ENCODE peak calls at places on chromosomes 5 and 9, in six cellular contexts. J, S, R, B, C and E are unnamed samples.

GRCh38 chr9:34124103-34124502 is 2.4 kb downstream of the DCAF12 start:
- DNase-seq in J (no peak), S (no peak), R (no peak), B (no peak), C (peak; percentile 91), E (no peak)

GRCh38 chr5:41404757-41405156 is 105.6 kb downstream of the PLCXD3 start:
- DNase-seq in J (no peak), S (peak; percentile 63), R (no peak), B (no peak), C (no peak), E (no peak)

GRCh38 chr5:169576181-169576598 is 7.4 kb upstream of the SPDL1 start:
- DNase-seq in J (no peak), S (peak; percentile 71), R (no peak), B (no peak), C (no peak), E (no peak)

GRCh38 chr9:128146591-128147120 is 2.6 kb upstream of the LCN2 start:
- DNase-seq in J (no peak), S (no peak), R (no peak), B (no peak), C (no peak), E (peak; percentile 59)

GRCh38 chr5:129096382-129096991 is 1.9 kb downstream of the ISOC1 start:
- DNase-seq in J (no peak), S (no peak), R (no peak), B (no peak), C (no peak), E (no peak)

GRCh38 chr9:88028338-88028737 is 54.0 kb upstream of the CDK20 start:
- DNase-seq in J (no peak), S (no peak), R (no peak), B (no peak), C (no peak), E (no peak)

GRCh38 chr5:116563909-116564308 is 10.7 kb downstream of the SEMA6A start:
- DNase-seq in J (no peak), S (no peak), R (no peak), B (no peak), C (no peak), E (no peak)

GRCh38 chr5:172315599-172316531 is 32.3 kb upstream of the UBTD2 start:
- DNase-seq in J (no peak), S (no peak), R (no peak), B (peak; percentile 35), C (no peak), E (no peak)

GRCh38 chr5:69416699-69417098 is 1.8 kb downstream of the MARVELD2 start:
- DNase-seq in J (no peak), S (no peak), R (no peak), B (no peak), C (no peak), E (no peak)

GRCh38 chr5:150139334-150139733 is 16.3 kb downstream of the PDGFRB start:
- DNase-seq in J (no peak), S (peak; percentile 90), R (no peak), B (no peak), C (no peak), E (no peak)

GRCh38 chr9:113436753-113437515 is 26.4 kb downstream of the C9orf43 start:
- DNase-seq in J (no peak), S (peak; percentile 70), R (no peak), B (no peak), C (no peak), E (no peak)

GRCh38 chr9:116275418-116276295 is 122.1 kb downstream of the PAPPA start:
- DNase-seq in J (no peak), S (peak; percentile 56), R (peak; percentile 22), B (no peak), C (no peak), E (no peak)

GRCh38 chr5:177304392-177305119 is 957 bp downstream of the PRELID1 start:
- DNase-seq in J (no peak), S (no peak), R (peak; percentile 47), B (peak; percentile 73), C (peak; percentile 42), E (no peak)

GRCh38 chr5:10789021-10789420 is 28.0 kb upstream of the DAP start:
- DNase-seq in J (no peak), S (peak; percentile 87), R (no peak), B (no peak), C (no peak), E (no peak)

GRCh38 chr5:96823900-96824351 is 16.2 kb upstream of the ERAP1 start:
- DNase-seq in J (no peak), S (peak; percentile 73), R (no peak), B (no peak), C (no peak), E (no peak)

GRCh38 chr9:100442072-100442471 is 15.1 kb downstream of the MSANTD3 start:
- DNase-seq in J (no peak), S (no peak), R (no peak), B (no peak), C (no peak), E (no peak)
- TF ChIP-seq CTCF in J (no peak), S (no peak), R (no peak), B (no peak), C (no peak), E (no peak)

GRCh38 chr5:154575869-154576806 is 98.1 kb upstream of the HAND1 start:
- DNase-seq in J (no peak), S (peak; percentile 21), R (peak; percentile 49), B (no peak), C (peak; percentile 9), E (no peak)
- TF ChIP-seq CTCF in J (no peak), S (peak; percentile 42), R (no peak), B (no peak), C (peak; percentile 14), E (peak; percentile 44)

GRCh38 chr9:99889120-99889519 is 17.3 kb upstream of the STX17 start:
- DNase-seq in J (no peak), S (no peak), R (no peak), B (no peak), C (peak; percentile 6), E (no peak)
- TF ChIP-seq CTCF in J (no peak), S (peak; percentile 5), R (no peak), B (no peak), C (no peak), E (no peak)

DNA sequence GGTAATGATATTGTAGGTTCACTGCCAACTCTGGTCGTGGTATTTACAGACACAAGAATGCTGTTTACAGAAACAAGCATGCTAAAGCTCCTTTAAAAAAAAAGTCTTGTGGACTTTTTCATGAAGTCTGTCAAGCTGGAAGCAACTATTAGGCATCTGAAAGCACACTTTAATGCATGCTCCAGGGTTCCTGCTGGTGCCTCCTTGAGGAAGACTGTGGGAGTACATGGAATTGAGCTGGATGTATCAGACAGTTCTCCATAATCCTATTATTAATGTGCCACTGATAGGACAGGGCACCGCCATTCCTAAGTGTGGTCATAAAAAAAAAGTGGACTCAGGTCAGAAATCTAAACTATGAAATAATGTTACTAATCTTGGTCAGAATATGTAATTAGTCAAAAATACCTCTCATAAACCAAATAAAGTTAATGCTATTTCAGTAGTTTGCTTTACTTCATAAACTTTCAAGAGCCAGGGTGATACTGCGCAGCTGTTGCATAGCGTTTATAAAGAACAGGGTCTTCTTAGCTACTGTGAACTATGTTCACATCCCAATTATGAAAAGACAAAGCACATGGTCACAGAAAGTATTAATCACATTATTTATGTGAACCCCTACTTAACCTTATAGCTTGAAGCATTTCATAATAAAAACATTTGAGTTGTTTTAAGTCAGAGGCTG is 390.8 kb upstream of the PTGER4 start:
- DNase-seq in J (no peak), S (no peak), R (no peak), B (no peak), C (no peak), E (no peak)
- TF ChIP-seq CTCF in J (no peak), S (peak; percentile 24), R (no peak), B (no peak), C (no peak), E (peak; percentile 19)